ENCODE peak calls at places on chromosomes 12 and 14, in ten cellular contexts. One of them, this sample, is unnamed.

GRCh38 chr14:26917086-26917485 is 319.3 kb upstream of the NOVA1 start:
- DNase-seq in RWPE2: no peak
- DNase-seq in sigmoid colon: no peak
- DNase-seq in NT2/D1: no peak
- DNase-seq in left lung: no peak
- DNase-seq in transverse colon: no peak
- DNase-seq in cardiac muscle cell: peak; percentile 24
- DNase-seq in thoracic aorta: no peak
- DNase-seq in ovary: no peak
- DNase-seq in Panc1: no peak
- DNase-seq in this sample: no peak

GRCh38 chr12:83015390-83016225 is 328.9 kb downstream of the TMTC2 start:
- DNase-seq in left lung: no peak
- DNase-seq in sigmoid colon: peak; percentile 73
- DNase-seq in RWPE2: no peak
- DNase-seq in ovary: peak; percentile 49
- DNase-seq in cardiac muscle cell: no peak
- DNase-seq in transverse colon: no peak
- DNase-seq in Panc1: no peak
- DNase-seq in NT2/D1: no peak
- DNase-seq in thoracic aorta: no peak
- DNase-seq in this sample: no peak

GRCh38 chr12:89661706-89662330 is 46.8 kb downstream of the ATP2B1 start:
- DNase-seq in NT2/D1: no peak
- DNase-seq in RWPE2: no peak
- DNase-seq in cardiac muscle cell: no peak
- DNase-seq in thoracic aorta: no peak
- DNase-seq in left lung: no peak
- DNase-seq in ovary: no peak
- DNase-seq in Panc1: no peak
- DNase-seq in transverse colon: no peak
- DNase-seq in sigmoid colon: no peak
- DNase-seq in this sample: no peak

GRCh38 chr14:24959791-24960331 is 90.1 kb downstream of the STXBP6 start:
- DNase-seq in ovary: no peak
- DNase-seq in sigmoid colon: no peak
- DNase-seq in thoracic aorta: no peak
- DNase-seq in NT2/D1: no peak
- DNase-seq in RWPE2: no peak
- DNase-seq in Panc1: no peak
- DNase-seq in left lung: no peak
- DNase-seq in transverse colon: peak; percentile 21
- DNase-seq in cardiac muscle cell: no peak
- DNase-seq in this sample: no peak

GRCh38 chr12:127342861-127343260 is 924.1 kb upstream of the TMEM132C start:
- DNase-seq in Panc1: no peak
- DNase-seq in thoracic aorta: no peak
- DNase-seq in transverse colon: no peak
- DNase-seq in sigmoid colon: no peak
- DNase-seq in ovary: no peak
- DNase-seq in NT2/D1: no peak
- DNase-seq in cardiac muscle cell: no peak
- DNase-seq in left lung: no peak
- DNase-seq in RWPE2: no peak
- DNase-seq in this sample: no peak

GRCh38 chr12:91704446-91704845 is 441.2 kb downstream of the BTG1 start:
- DNase-seq in NT2/D1: no peak
- DNase-seq in RWPE2: no peak
- DNase-seq in Panc1: no peak
- DNase-seq in thoracic aorta: no peak
- DNase-seq in ovary: no peak
- DNase-seq in cardiac muscle cell: no peak
- DNase-seq in transverse colon: no peak
- DNase-seq in left lung: no peak
- DNase-seq in sigmoid colon: no peak
- DNase-seq in this sample: no peak

GRCh38 chr14:103133213-103134140 is 10.2 kb downstream of the TNFAIP2 start:
- DNase-seq in cardiac muscle cell: no peak
- DNase-seq in transverse colon: no peak
- DNase-seq in thoracic aorta: no peak
- DNase-seq in left lung: no peak
- DNase-seq in ovary: no peak
- DNase-seq in RWPE2: peak; percentile 64
- DNase-seq in NT2/D1: no peak
- DNase-seq in sigmoid colon: no peak
- DNase-seq in Panc1: no peak
- DNase-seq in this sample: no peak

GRCh38 chr12:49019435-49020317 is 1.1 kb upstream of the PRKAG1 start:
- DNase-seq in Panc1: no peak
- DNase-seq in thoracic aorta: no peak
- DNase-seq in sigmoid colon: no peak
- DNase-seq in RWPE2: no peak
- DNase-seq in NT2/D1: no peak
- DNase-seq in left lung: no peak
- DNase-seq in transverse colon: peak; percentile 38
- DNase-seq in ovary: no peak
- DNase-seq in cardiac muscle cell: peak; percentile 40
- DNase-seq in this sample: no peak

DNA sequence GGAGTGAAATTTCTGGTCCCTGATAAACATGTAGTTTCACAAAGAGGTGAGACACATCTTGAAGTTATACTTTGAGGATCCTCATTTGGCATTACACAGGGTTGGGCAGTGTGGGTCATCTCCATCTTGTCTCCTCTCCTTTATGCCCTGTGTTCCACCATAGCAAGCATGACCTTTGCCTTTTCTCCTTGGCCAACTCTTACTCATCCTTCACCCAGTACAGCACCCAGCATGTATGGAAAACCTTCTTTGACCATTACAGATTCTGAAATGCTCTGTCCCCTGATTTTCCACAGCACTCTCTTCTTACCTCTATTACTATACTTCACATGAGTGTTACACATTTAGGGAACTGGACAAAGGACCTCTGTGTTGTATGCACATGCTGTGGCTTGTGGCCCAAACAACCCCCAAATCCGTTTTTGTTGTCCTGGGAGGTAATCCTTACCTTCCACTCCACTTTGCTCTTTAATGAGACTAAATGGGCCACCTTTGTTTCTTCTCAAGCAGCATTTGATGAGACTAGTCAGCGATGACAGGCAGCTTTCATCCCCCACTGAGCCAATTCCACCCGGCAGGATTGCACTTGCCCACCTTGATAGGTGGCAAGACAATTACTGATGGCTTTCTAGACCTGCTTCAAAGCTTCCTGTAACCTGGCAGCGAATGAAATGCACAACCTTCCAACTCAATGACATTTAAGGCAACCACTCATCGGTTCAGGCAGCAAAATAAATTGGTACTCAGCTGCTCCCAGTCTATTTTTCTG is 163.5 kb downstream of the MON2 start:
- DNase-seq in RWPE2: no peak
- DNase-seq in left lung: no peak
- DNase-seq in Panc1: no peak
- DNase-seq in thoracic aorta: no peak
- DNase-seq in NT2/D1: no peak
- DNase-seq in transverse colon: no peak
- DNase-seq in cardiac muscle cell: no peak
- DNase-seq in ovary: no peak
- DNase-seq in sigmoid colon: no peak
- DNase-seq in this sample: no peak
- H3K4me1 ChIP-seq in RWPE2: no peaks in the 10 kb centered on the region
- H3K4me1 ChIP-seq in left lung: peaks cover 5% of the 10 kb centered on the region
- H3K4me1 ChIP-seq in Panc1: peaks cover 13% of the 10 kb centered on the region
- H3K4me1 ChIP-seq in thoracic aorta: peaks cover 7% of the 10 kb centered on the region
- H3K4me1 ChIP-seq in NT2/D1: peaks cover 14% of the 10 kb centered on the region
- H3K4me1 ChIP-seq in transverse colon: no peaks in the 10 kb centered on the region
- H3K4me1 ChIP-seq in cardiac muscle cell: no peaks in the 10 kb centered on the region
- H3K4me1 ChIP-seq in ovary: peaks cover 2% of the 10 kb centered on the region
- H3K4me1 ChIP-seq in sigmoid colon: no peaks in the 10 kb centered on the region
- H3K4me1 ChIP-seq in this sample: peaks cover 4% of the 10 kb centered on the region

GRCh38 chr12:66623455-66623854 is 55.4 kb downstream of the GRIP1 start:
- DNase-seq in NT2/D1: no peak
- DNase-seq in cardiac muscle cell: no peak
- DNase-seq in ovary: no peak
- DNase-seq in left lung: no peak
- DNase-seq in RWPE2: no peak
- DNase-seq in sigmoid colon: no peak
- DNase-seq in transverse colon: no peak
- DNase-seq in Panc1: no peak
- DNase-seq in thoracic aorta: no peak
- DNase-seq in this sample: no peak

GRCh38 chr12:66624806-66625205 is 54.1 kb downstream of the GRIP1 start:
- DNase-seq in NT2/D1: no peak
- DNase-seq in left lung: no peak
- DNase-seq in ovary: no peak
- DNase-seq in Panc1: no peak
- DNase-seq in thoracic aorta: no peak
- DNase-seq in cardiac muscle cell: no peak
- DNase-seq in transverse colon: no peak
- DNase-seq in RWPE2: no peak
- DNase-seq in sigmoid colon: no peak
- DNase-seq in this sample: no peak

GRCh38 chr12:66629138-66629880 is 49.6 kb downstream of the GRIP1 start:
- DNase-seq in transverse colon: no peak
- DNase-seq in thoracic aorta: no peak
- DNase-seq in left lung: no peak
- DNase-seq in sigmoid colon: no peak
- DNase-seq in cardiac muscle cell: peak; percentile 25
- DNase-seq in NT2/D1: no peak
- DNase-seq in Panc1: no peak
- DNase-seq in RWPE2: no peak
- DNase-seq in ovary: no peak
- DNase-seq in this sample: no peak

GRCh38 chr12:66627988-66628317 is 50.9 kb downstream of the GRIP1 start:
- DNase-seq in ovary: no peak
- DNase-seq in Panc1: no peak
- DNase-seq in left lung: no peak
- DNase-seq in transverse colon: no peak
- DNase-seq in RWPE2: no peak
- DNase-seq in NT2/D1: no peak
- DNase-seq in cardiac muscle cell: no peak
- DNase-seq in thoracic aorta: no peak
- DNase-seq in sigmoid colon: no peak
- DNase-seq in this sample: no peak

DNA sequence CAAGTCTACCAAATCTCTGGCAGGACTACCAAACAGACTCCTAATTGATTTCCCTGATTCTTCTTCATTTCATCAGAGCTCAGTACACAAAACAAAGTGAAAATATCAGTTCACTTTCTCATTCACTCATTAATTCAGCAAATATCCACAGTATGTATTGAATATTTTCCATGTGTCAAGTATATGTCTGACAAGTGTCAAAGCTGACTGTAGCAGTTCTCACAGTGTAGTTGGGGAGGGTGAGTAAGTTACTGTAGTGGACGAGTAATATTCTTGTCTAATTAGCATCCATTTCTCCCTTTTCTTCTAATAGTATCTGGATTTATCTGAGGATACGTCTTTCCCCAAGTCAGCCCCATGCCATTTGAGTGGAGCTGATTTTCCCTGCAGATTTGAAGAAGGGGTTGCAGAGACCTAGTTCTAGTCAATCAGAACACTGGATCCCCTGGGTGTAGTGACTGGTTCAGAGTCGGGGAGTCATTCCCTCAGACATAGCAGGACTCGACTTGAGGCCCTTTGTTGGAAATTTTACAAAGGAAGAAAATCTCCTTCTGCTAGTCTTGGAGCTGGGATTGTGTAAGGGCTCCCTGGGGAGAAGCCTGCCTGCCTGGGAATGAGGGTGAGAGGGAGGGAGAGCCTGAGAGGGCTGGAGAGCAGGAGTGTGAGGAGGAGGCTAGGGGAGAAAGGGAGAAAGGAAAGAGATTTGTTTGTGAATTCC is 51.4 kb downstream of the GRIP1 start:
- DNase-seq in NT2/D1: no peak
- DNase-seq in transverse colon: no peak
- DNase-seq in RWPE2: no peak
- DNase-seq in sigmoid colon: no peak
- DNase-seq in ovary: no peak
- DNase-seq in thoracic aorta: no peak
- DNase-seq in left lung: no peak
- DNase-seq in cardiac muscle cell: no peak
- DNase-seq in Panc1: no peak
- DNase-seq in this sample: peak; percentile 71
- H3K36me3 ChIP-seq in NT2/D1: no peaks in the 10 kb centered on the region
- H3K36me3 ChIP-seq in transverse colon: no peaks in the 10 kb centered on the region
- H3K36me3 ChIP-seq in RWPE2: no peaks in the 10 kb centered on the region
- H3K36me3 ChIP-seq in sigmoid colon: no peaks in the 10 kb centered on the region
- H3K36me3 ChIP-seq in ovary: no peaks in the 10 kb centered on the region
- H3K36me3 ChIP-seq in thoracic aorta: no peaks in the 10 kb centered on the region
- H3K36me3 ChIP-seq in left lung: no peaks in the 10 kb centered on the region
- H3K36me3 ChIP-seq in cardiac muscle cell: no peaks in the 10 kb centered on the region
- H3K36me3 ChIP-seq in Panc1: no peaks in the 10 kb centered on the region
- H3K36me3 ChIP-seq in this sample: no peaks in the 10 kb centered on the region

GRCh38 chr12:47758584-47758833 is 171 bp downstream of the RAPGEF3 start:
- DNase-seq in left lung: no peak
- DNase-seq in NT2/D1: no peak
- DNase-seq in RWPE2: no peak
- DNase-seq in cardiac muscle cell: no peak
- DNase-seq in thoracic aorta: no peak
- DNase-seq in transverse colon: no peak
- DNase-seq in sigmoid colon: no peak
- DNase-seq in Panc1: no peak
- DNase-seq in ovary: peak; percentile 41
- DNase-seq in this sample: no peak

GRCh38 chr12:47758834-47759690 is at the start of gene RAPGEF3:
- DNase-seq in left lung: peak; percentile 88
- DNase-seq in NT2/D1: peak; percentile 42
- DNase-seq in RWPE2: peak; percentile 91
- DNase-seq in transverse colon: peak; percentile 86
- DNase-seq in ovary: peak; percentile 86
- DNase-seq in Panc1: no peak
- DNase-seq in thoracic aorta: peak; percentile 66
- DNase-seq in sigmoid colon: peak; percentile 93
- DNase-seq in cardiac muscle cell: peak; percentile 86
- DNase-seq in this sample: peak; percentile 96

GRCh38 chr12:47757360-47757839 is 1.3 kb downstream of the RAPGEF3 start:
- DNase-seq in sigmoid colon: no peak
- DNase-seq in NT2/D1: no peak
- DNase-seq in thoracic aorta: no peak
- DNase-seq in RWPE2: no peak
- DNase-seq in Panc1: no peak
- DNase-seq in ovary: no peak
- DNase-seq in cardiac muscle cell: no peak
- DNase-seq in left lung: no peak
- DNase-seq in transverse colon: no peak
- DNase-seq in this sample: no peak

GRCh38 chr12:47755655-47756562 is 2.8 kb downstream of the RAPGEF3 start:
- DNase-seq in transverse colon: peak; percentile 80
- DNase-seq in RWPE2: no peak
- DNase-seq in cardiac muscle cell: no peak
- DNase-seq in ovary: no peak
- DNase-seq in sigmoid colon: no peak
- DNase-seq in thoracic aorta: no peak
- DNase-seq in NT2/D1: no peak
- DNase-seq in left lung: no peak
- DNase-seq in Panc1: no peak
- DNase-seq in this sample: peak; percentile 84

GRCh38 chr12:47757840-47758583 is 668 bp downstream of the RAPGEF3 start:
- DNase-seq in thoracic aorta: no peak
- DNase-seq in cardiac muscle cell: no peak
- DNase-seq in sigmoid colon: no peak
- DNase-seq in transverse colon: peak; percentile 14
- DNase-seq in ovary: peak; percentile 73
- DNase-seq in NT2/D1: no peak
- DNase-seq in RWPE2: no peak
- DNase-seq in Panc1: no peak
- DNase-seq in left lung: no peak
- DNase-seq in this sample: peak; percentile 89
- H3K4me3 ChIP-seq in thoracic aorta: peak overlapping the region; percentile 84
- H3K4me3 ChIP-seq in cardiac muscle cell: peak overlapping the region; percentile 50
- H3K4me3 ChIP-seq in sigmoid colon: peak overlapping the region; percentile 73
- H3K4me3 ChIP-seq in transverse colon: peak overlapping the region; percentile 47
- H3K4me3 ChIP-seq in ovary: peak overlapping the region; percentile 64
- H3K4me3 ChIP-seq in NT2/D1: peak overlapping the region; percentile 45
- H3K4me3 ChIP-seq in RWPE2: peak overlapping the region; percentile 40
- H3K4me3 ChIP-seq in Panc1: peak overlapping the region; percentile 87
- H3K4me3 ChIP-seq in left lung: peak overlapping the region; percentile 61
- H3K4me3 ChIP-seq in this sample: peak overlapping the region; percentile 54

DNA sequence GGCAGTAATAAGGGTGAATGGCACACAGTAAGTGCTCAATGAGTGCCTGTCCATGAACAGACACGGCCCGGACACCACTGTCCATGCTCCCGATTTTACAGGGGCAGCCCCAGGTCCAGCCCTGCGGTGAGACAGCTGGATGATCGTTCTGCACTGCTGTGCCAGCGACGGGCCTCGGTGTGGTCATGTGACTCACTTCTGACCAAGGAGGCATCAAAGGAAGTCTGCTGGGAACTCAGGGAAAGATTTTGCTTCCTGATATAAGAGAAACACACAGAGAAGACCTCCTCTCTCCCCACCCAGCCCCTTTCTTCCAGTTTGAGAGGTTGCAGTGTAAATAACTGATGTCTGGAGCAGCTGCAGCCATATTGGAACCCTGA is 126.6 kb downstream of the SCARB1 start:
- DNase-seq in RWPE2: no peak
- DNase-seq in left lung: no peak
- DNase-seq in ovary: no peak
- DNase-seq in thoracic aorta: no peak
- DNase-seq in Panc1: no peak
- DNase-seq in cardiac muscle cell: no peak
- DNase-seq in transverse colon: no peak
- DNase-seq in sigmoid colon: no peak
- DNase-seq in NT2/D1: no peak
- DNase-seq in this sample: no peak
- H3K4me1 ChIP-seq in RWPE2: peaks cover 11% of the 10 kb centered on the region
- H3K4me1 ChIP-seq in left lung: no peaks in the 10 kb centered on the region
- H3K4me1 ChIP-seq in ovary: peaks cover 13% of the 10 kb centered on the region
- H3K4me1 ChIP-seq in thoracic aorta: peaks cover 18% of the 10 kb centered on the region
- H3K4me1 ChIP-seq in Panc1: peaks cover 82% of the 10 kb centered on the region
- H3K4me1 ChIP-seq in cardiac muscle cell: peaks cover 7% of the 10 kb centered on the region
- H3K4me1 ChIP-seq in transverse colon: peaks cover 10% of the 10 kb centered on the region
- H3K4me1 ChIP-seq in sigmoid colon: no peaks in the 10 kb centered on the region
- H3K4me1 ChIP-seq in NT2/D1: peaks cover 16% of the 10 kb centered on the region
- H3K4me1 ChIP-seq in this sample: peaks cover 7% of the 10 kb centered on the region

This sample was measured in kidney.